ENCODE peak calls at places on chromosome X, in seven cellular contexts. Q, J, X, Z, W, C and B are unnamed samples. For H3K27me3, the result is how much of the 10 kb centered on the place peaks cover.

GRCh38 chrX:85084770-85085393 is 81.2 kb downstream of the APOOL start:
- DNase-seq in Z (no peak), C (no peak), Q (no peak), J (peak), X (no peak), W (no peak), B (no peak)

GRCh38 chrX:45202171-45202570 is 1.5 kb upstream of the DIPK2B start:
- DNase-seq in Q (no peak), C (no peak), X (no peak), Z (no peak), J (no peak), W (no peak), B (no peak)

GRCh38 chrX:40179333-40179732 is 81.6 kb upstream of the BCOR start:
- DNase-seq in J (no peak), W (no peak), X (no peak), C (no peak), Z (no peak), Q (no peak), B (no peak)

GRCh38 chrX:129553619-129554288 is 13.7 kb downstream of the OCRL start:
- DNase-seq in J (no peak), W (no peak), C (no peak), X (no peak), Q (no peak), Z (no peak), B (no peak)

GRCh38 chrX:54786972-54787371 is 11.1 kb downstream of the ITIH6 start:
- DNase-seq in W (peak), X (no peak), J (no peak), C (no peak), Z (no peak), Q (no peak), B (no peak)

GRCh38 chrX:13001961-13002671 is 27.2 kb downstream of the TMSB4X start:
- DNase-seq in W (no peak), X (no peak), Z (no peak), Q (no peak), J (peak), C (no peak), B (no peak)

GRCh38 chrX:39361736-39362135 is 560.5 kb downstream of the MID1IP1 start:
- DNase-seq in J (no peak), W (no peak), C (no peak), X (no peak), Q (no peak), Z (no peak), B (no peak)

GRCh38 chrX:45385767-45386166 is 185.1 kb upstream of the DIPK2B start:
- DNase-seq in X (no peak), C (no peak), Z (no peak), W (no peak), Q (no peak), J (peak), B (no peak)

GRCh38 chrX:153387345-153387744 is 13.8 kb downstream of the PNMA6E start:
- DNase-seq in Q (no peak), C (no peak), Z (peak), J (no peak), X (no peak), W (no peak), B (no peak)

GRCh38 chrX:530726-531610 is 99.6 kb upstream of the SHOX start:
- DNase-seq in J (no peak), Q (no peak), Z (no peak), W (no peak), X (no peak), C (no peak), B (no peak)

GRCh38 chrX:106457802-106458201 is 154.0 kb upstream of the RADX start:
- DNase-seq in C (no peak), Z (no peak), Q (no peak), W (no peak), X (no peak), J (no peak), B (no peak)

GRCh38 chrX:95762716-95763115 is 921.9 kb upstream of the DIAPH2 start:
- DNase-seq in Q (no peak), W (no peak), J (no peak), Z (no peak), C (no peak), X (no peak), B (no peak)

GRCh38 chrX:45497290-45497689 is 296.6 kb upstream of the DIPK2B start:
- DNase-seq in X (no peak), C (no peak), Z (no peak), Q (no peak), W (no peak), J (peak), B (no peak)

GRCh38 chrX:34559325-34559724 is 97.8 kb downstream of the TMEM47 start:
- DNase-seq in J (peak), W (no peak), X (no peak), Z (no peak), C (no peak), Q (no peak), B (no peak)

GRCh38 chrX:114905251-114905650 is 112.2 kb downstream of the IL13RA2 start:
- DNase-seq in W (no peak), J (no peak), Z (no peak), X (no peak), Q (no peak), C (no peak), B (no peak)

GRCh38 chrX:108090474-108091265 is 672 bp downstream of the PSMD10 start:
- DNase-seq in Q (no peak), J (peak), W (no peak), X (no peak), Z (no peak), C (no peak), B (no peak)

GRCh38 chrX:140503714-140504351 is 1.0 kb downstream of the SOX3 start:
- DNase-seq in X (no peak), W (no peak), J (peak), Q (no peak), C (no peak), Z (no peak), B (peak)

GRCh38 chrX:132480581-132481203 is 8.1 kb downstream of the MBNL3 start:
- DNase-seq in Q (peak), X (no peak), J (peak), W (peak), C (no peak), Z (no peak), B (peak)

GRCh38 chrX:132594129-132594528 is 105.3 kb upstream of the MBNL3 start:
- DNase-seq in Z (no peak), J (no peak), C (no peak), Q (no peak), W (no peak), X (no peak), B (no peak)

GRCh38 chrX:20461576-20461975 is 194.9 kb upstream of the RPS6KA3 start:
- DNase-seq in Q (no peak), C (no peak), X (no peak), W (no peak), Z (no peak), J (peak), B (no peak)

GRCh38 chrX:129695535-129695934 is 40.8 kb upstream of the APLN start:
- DNase-seq in X (no peak), Q (no peak), J (no peak), Z (no peak), C (no peak), W (no peak), B (no peak)

GRCh38 chrX:1717326-1717725 is 102.5 kb downstream of the ASMT start:
- DNase-seq in Z (no peak), Q (no peak), J (no peak), W (no peak), C (no peak), X (no peak), B (no peak)

GRCh38 chrX:2828404-2829065 is at the start of gene GYG2:
- DNase-seq in X (no peak), W (peak), Z (no peak), C (no peak), Q (no peak), J (peak), B (no peak)

GRCh38 chrX:102712967-102713677 is 874 bp downstream of the GPRASP2 start:
- DNase-seq in W (peak), X (peak), Z (no peak), Q (peak), C (no peak), J (peak), B (peak)

GRCh38 chrX:104343408-104344129 is 88.8 kb upstream of the ESX1 start:
- DNase-seq in Z (no peak), J (peak), W (peak), Q (no peak), C (no peak), X (no peak), B (no peak)

GRCh38 chrX:46553935-46554334 is 8.7 kb upstream of the ZNF674 start:
- DNase-seq in W (no peak), C (no peak), Q (peak), X (no peak), J (no peak), Z (no peak), B (peak)

GRCh38 chrX:68203656-68204055 is 229.6 kb downstream of the OPHN1 start:
- DNase-seq in J (no peak), C (no peak), W (no peak), X (no peak), Z (no peak), Q (no peak), B (no peak)

GRCh38 chrX:8672176-8672575 is 59.8 kb downstream of the ANOS1 start:
- DNase-seq in W (no peak), C (no peak), Z (no peak), J (no peak), Q (no peak), X (no peak), B (no peak)
- TF ChIP-seq CTCF in W (no peak), C (peak), Z (no peak), J (no peak), Q (no peak), X (no peak), B (no peak)

DNA sequence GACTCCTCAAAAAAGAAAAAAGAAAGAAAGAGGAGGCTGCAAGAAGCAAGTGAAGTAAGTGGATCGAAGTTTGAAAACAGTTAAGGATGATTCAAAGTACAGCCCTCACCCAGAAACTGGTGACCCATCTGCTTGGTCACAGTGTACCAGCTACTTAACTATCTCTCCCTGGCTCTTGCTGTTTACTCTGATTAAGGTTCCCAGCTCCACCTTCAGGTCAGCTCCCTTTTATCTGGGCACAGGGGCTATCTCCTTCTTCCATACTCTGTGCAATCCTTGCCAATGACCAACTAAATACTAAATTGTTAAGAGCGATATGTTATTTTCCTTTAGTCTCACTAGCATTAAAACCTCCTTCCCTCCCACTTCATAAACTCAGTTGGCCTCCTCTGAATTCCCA is 81.5 kb upstream of the SMIM10 start:
- DNase-seq in Z (no peak), J (no peak), C (no peak), Q (no peak), W (no peak), X (no peak), B (no peak)
- TF ChIP-seq POLR2A in Z (no peak), J (no peak), C (no peak), Q (no peak), W (no peak), X (no peak), B (no peak)

GRCh38 chrX:112512509-112512908 is 167.2 kb downstream of the LHFPL1 start:
- DNase-seq in J (peak), X (no peak), Z (no peak), W (no peak), C (no peak), Q (no peak), B (no peak)
- H3K27me3 ChIP-seq in J (under half), X (under half), Z (under half), W (under half), C (under half), Q (under half), B (under half)

DNA sequence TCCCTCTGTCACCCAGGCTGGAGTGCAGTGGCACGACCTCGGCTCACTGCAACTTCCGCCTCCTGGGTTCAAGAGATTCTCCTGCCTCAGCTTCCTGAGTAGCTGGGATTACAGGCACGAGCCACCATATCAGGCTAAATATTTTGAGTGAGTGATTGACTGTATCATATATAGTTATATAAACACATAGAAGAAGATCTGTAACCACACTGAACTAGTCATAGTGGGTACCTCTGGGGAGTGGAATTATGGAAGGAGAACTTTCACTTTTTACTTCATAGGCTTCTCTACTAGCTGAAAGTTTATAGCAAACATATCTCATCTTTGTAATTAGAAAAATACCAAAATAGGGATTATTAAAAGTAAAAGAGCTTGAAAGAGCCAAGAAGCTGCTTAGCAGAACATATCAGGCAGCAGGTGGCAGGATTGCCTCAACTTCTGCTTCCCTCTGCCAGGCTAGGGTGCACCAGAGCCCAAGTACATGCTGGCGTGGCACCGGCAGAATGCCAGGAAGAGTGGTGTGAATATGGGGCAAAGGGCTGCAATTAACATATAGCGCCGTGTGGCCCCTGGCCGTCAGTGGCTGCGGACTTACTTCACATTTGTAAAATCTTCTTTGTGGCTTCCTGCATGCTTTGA is 39.5 kb upstream of the CD40LG start:
- DNase-seq in W (peak), X (peak), Z (no peak), C (no peak), Q (peak), J (no peak), B (peak)
- TF ChIP-seq CTCF in W (no peak), X (no peak), Z (peak), C (peak), Q (peak), J (peak), B (no peak)

GRCh38 chrX:151537572-151537971 is 25.9 kb upstream of the PASD1 start:
- DNase-seq in J (no peak), W (no peak), Z (no peak), Q (no peak), X (no peak), C (no peak), B (no peak)

GRCh38 chrX:151543706-151544105 is 19.8 kb upstream of the PASD1 start:
- DNase-seq in C (no peak), Z (no peak), J (no peak), X (no peak), Q (no peak), W (no peak), B (no peak)

GRCh38 chrX:151538190-151539122 is 25.0 kb upstream of the PASD1 start:
- DNase-seq in X (no peak), W (no peak), Q (no peak), C (no peak), Z (no peak), J (no peak), B (no peak)
- TF ChIP-seq POLR2A in X (no peak), W (no peak), Q (no peak), C (no peak), Z (no peak), J (no peak), B (no peak)